ENCODE peak calls at places on chromosomes 11 and 22, in six cellular contexts. L, G, S, O, D and Q are unnamed samples.
A peak's percentile ranks its signal among the peaks of the same experiment; 100 is the strongest.

GRCh38 chr11:69358398-69359080 is 64.6 kb downstream of the MYEOV start:
- DNase-seq in L (no peak), G (no peak), S (no peak), O (no peak), D (no peak), Q (no peak)

GRCh38 chr11:130122141-130122575 is 37.4 kb upstream of the ST14 start:
- DNase-seq in L (peak; percentile 12), G (no peak), S (peak; percentile 81), O (no peak), D (no peak), Q (no peak)

GRCh38 chr11:19962795-19963163 is 197.5 kb downstream of the DBX1 start:
- DNase-seq in L (peak; percentile 19), G (peak; percentile 79), S (no peak), O (no peak), D (no peak), Q (no peak)

GRCh38 chr22:50485221-50486131 is 1.2 kb upstream of the MIOX start:
- DNase-seq in L (no peak), G (no peak), S (no peak), O (peak; percentile 80), D (no peak), Q (no peak)

GRCh38 chr11:112160452-112160851 is 3.4 kb downstream of the IL18 start:
- DNase-seq in L (no peak), G (no peak), S (no peak), O (no peak), D (no peak), Q (no peak)

GRCh38 chr11:128476729-128477128 is 110.6 kb downstream of the ETS1 start:
- DNase-seq in L (no peak), G (no peak), S (no peak), O (no peak), D (no peak), Q (no peak)

GRCh38 chr22:37431811-37432707 is 4.8 kb upstream of the ELFN2 start:
- DNase-seq in L (peak; percentile 99), G (peak; percentile 96), S (peak; percentile 86), O (no peak), D (peak; percentile 43), Q (no peak)

GRCh38 chr22:36385491-36386350 is 2.0 kb downstream of the MYH9 start:
- DNase-seq in L (peak; percentile 93), G (no peak), S (peak; percentile 30), O (peak; percentile 85), D (no peak), Q (no peak)

GRCh38 chr11:109892321-109892794 is 200.8 kb upstream of the ZC3H12C start:
- DNase-seq in L (peak; percentile 85), G (no peak), S (no peak), O (no peak), D (no peak), Q (no peak)

GRCh38 chr22:46074771-46075551 is 75.4 kb upstream of the PPARA start:
- DNase-seq in L (peak; percentile 42), G (no peak), S (no peak), O (peak; percentile 76), D (no peak), Q (no peak)

GRCh38 chr11:14907411-14908213 is 15.6 kb upstream of the CYP2R1 start:
- DNase-seq in L (peak; percentile 27), G (peak; percentile 16), S (peak; percentile 42), O (peak; percentile 87), D (peak; percentile 41), Q (no peak)

GRCh38 chr11:107916671-107917241 is 11.5 kb upstream of the RAB39A start:
- DNase-seq in L (no peak), G (no peak), S (no peak), O (no peak), D (peak; percentile 44), Q (no peak)
- TF ChIP-seq CTCF in L (peak; percentile 49), G (peak; percentile 60), S (peak; percentile 65), O (peak; percentile 25), D (peak; percentile 84), Q (peak; percentile 96)

GRCh38 chr11:96037267-96037990 is 113.5 kb upstream of the MTMR2 start:
- DNase-seq in L (peak; percentile 39), G (no peak), S (no peak), O (no peak), D (no peak), Q (no peak)
- TF ChIP-seq CTCF in L (peak; percentile 22), G (no peak), S (no peak), O (no peak), D (no peak), Q (no peak)

GRCh38 chr11:67732045-67732787 is 57.8 kb upstream of the ALDH3B2 start:
- DNase-seq in L (no peak), G (no peak), S (no peak), O (no peak), D (peak; percentile 9), Q (no peak)
- TF ChIP-seq CTCF in L (peak; percentile 26), G (peak; percentile 21), S (peak; percentile 21), O (no peak), D (peak; percentile 41), Q (peak; percentile 38)

DNA sequence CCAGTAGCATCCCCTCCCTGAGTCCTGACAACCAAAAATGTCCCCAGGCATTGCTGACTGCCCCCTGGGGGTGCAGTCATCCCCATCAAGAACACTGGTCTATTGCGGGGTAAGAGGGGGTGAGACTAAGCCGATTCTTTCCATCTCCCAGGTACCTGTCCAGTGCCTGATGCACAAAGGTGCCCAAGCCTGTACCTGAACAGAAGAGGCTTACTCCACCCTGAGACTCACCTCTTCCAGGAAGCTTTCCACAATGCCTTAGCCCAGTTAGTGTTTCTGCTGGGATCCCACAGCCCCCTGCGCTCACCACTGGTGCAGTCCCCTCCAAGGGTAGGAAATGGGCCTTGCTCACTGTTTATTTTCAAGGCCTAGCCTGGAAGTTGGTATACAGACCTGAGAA is 22.9 kb downstream of the TPST2 start:
- DNase-seq in L (no peak), G (no peak), S (no peak), O (no peak), D (no peak), Q (no peak)
- TF ChIP-seq CTCF in L (no peak), G (no peak), S (no peak), O (no peak), D (peak; percentile 6), Q (no peak)

DNA sequence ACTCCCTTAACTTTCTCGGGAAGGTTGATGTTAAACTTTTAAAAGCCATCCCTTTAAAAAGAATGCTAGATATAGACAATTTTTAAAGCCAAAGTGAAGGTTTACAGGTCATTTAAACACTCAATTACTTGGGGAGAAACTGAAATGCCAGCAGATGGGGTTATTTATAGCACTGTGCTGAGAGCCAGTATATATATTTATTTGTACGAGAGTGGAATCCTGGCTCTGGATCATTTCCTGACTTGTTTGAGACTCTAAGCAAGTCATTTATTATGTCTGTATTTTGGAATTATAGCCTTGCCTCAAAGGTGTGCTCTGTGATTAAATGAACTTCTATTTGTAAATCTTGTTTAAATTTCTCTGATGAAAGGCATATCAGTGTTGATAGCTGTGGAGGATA is 6.8 kb upstream of the ZBED5 start:
- DNase-seq in L (no peak), G (no peak), S (peak; percentile 31), O (no peak), D (no peak), Q (no peak)
- TF ChIP-seq CTCF in L (no peak), G (no peak), S (no peak), O (no peak), D (no peak), Q (no peak)

GRCh38 chr11:71223081-71223405 is 29.3 kb downstream of the SHANK2 start:
- DNase-seq in L (no peak), G (no peak), S (no peak), O (no peak), D (no peak), Q (no peak)

GRCh38 chr11:71232364-71232763 is 20.0 kb downstream of the SHANK2 start:
- DNase-seq in L (no peak), G (no peak), S (no peak), O (no peak), D (no peak), Q (no peak)

GRCh38 chr11:71227058-71227659 is 25.2 kb downstream of the SHANK2 start:
- DNase-seq in L (no peak), G (no peak), S (no peak), O (no peak), D (no peak), Q (no peak)

GRCh38 chr11:71223671-71224660 is 28.4 kb downstream of the SHANK2 start:
- DNase-seq in L (no peak), G (no peak), S (no peak), O (no peak), D (no peak), Q (no peak)

GRCh38 chr11:71228961-71229360 is 23.4 kb downstream of the SHANK2 start:
- DNase-seq in L (no peak), G (no peak), S (no peak), O (no peak), D (no peak), Q (no peak)
- TF ChIP-seq CTCF in L (no peak), G (no peak), S (no peak), O (no peak), D (no peak), Q (no peak)

GRCh38 chr11:75813622-75814039 is 1.4 kb upstream of the UVRAG start:
- DNase-seq in L (peak; percentile 85), G (no peak), S (peak; percentile 99), O (no peak), D (no peak), Q (no peak)

GRCh38 chr11:75815345-75815983 is 454 bp downstream of the UVRAG start:
- DNase-seq in L (no peak), G (no peak), S (peak; percentile 52), O (peak; percentile 90), D (no peak), Q (no peak)

GRCh38 chr11:75814369-75814685 is 683 bp upstream of the UVRAG start:
- DNase-seq in L (no peak), G (no peak), S (no peak), O (no peak), D (no peak), Q (no peak)

GRCh38 chr11:75813126-75813525 is 1.9 kb upstream of the UVRAG start:
- DNase-seq in L (peak; percentile 82), G (no peak), S (no peak), O (no peak), D (peak; percentile 30), Q (no peak)

GRCh38 chr11:75814686-75815344 is at the start of gene UVRAG:
- DNase-seq in L (peak; percentile 100), G (peak; percentile 96), S (peak; percentile 100), O (peak; percentile 99), D (peak; percentile 97), Q (peak; percentile 98)
- TF ChIP-seq CTCF in L (peak; percentile 22), G (no peak), S (no peak), O (peak; percentile 6), D (no peak), Q (no peak)

GRCh38 chr11:75775056-75775455 is 6.5 kb downstream of the DGAT2 start:
- DNase-seq in L (no peak), G (no peak), S (no peak), O (peak; percentile 28), D (no peak), Q (no peak)
- TF ChIP-seq CTCF in L (no peak), G (no peak), S (no peak), O (no peak), D (no peak), Q (no peak)